ENCODE peak calls at places on chromosomes 2 and 18, in eight cellular contexts. Q is upper lobe of right lung, R is cardiac muscle cell, X is ovary, N is testis, C is vagina, K is Peyer's patch, D is A549. Z is an unnamed sample. For H3K4me1, the result is how much of the 10 kb centered on the place peaks cover.

GRCh38 chr2:107264184-107264583 is 378.2 kb upstream of the ST6GAL2 start:
- DNase-seq in N (no peak), X (no peak), K (no peak), D (no peak), C (no peak), Q (no peak), R (no peak), Z (no peak)

GRCh38 chr2:204507636-204508035 is 37.6 kb upstream of the PARD3B start:
- DNase-seq in Q (no peak), K (no peak), N (no peak), C (no peak), X (no peak), R (no peak), D (no peak), Z (no peak)

GRCh38 chr2:149143734-149144133 is 105.2 kb downstream of the LYPD6B start:
- DNase-seq in D (no peak), N (no peak), Q (no peak), C (no peak), R (no peak), X (no peak), K (no peak), Z (no peak)

GRCh38 chr2:96138146-96139145 is at the start of gene ASTL:
- DNase-seq in N (peak), D (peak), Q (peak), X (no peak), C (no peak), K (peak), R (peak), Z (peak)

GRCh38 chr2:20188851-20189250 is 36.1 kb downstream of the SDC1 start:
- DNase-seq in N (no peak), R (peak), X (no peak), D (no peak), K (no peak), Q (no peak), C (no peak), Z (no peak)

GRCh38 chr2:239355139-239355538 is 45.7 kb downstream of the HDAC4 start:
- DNase-seq in C (no peak), R (no peak), D (no peak), K (no peak), X (no peak), N (no peak), Q (no peak), Z (no peak)

GRCh38 chr18:28682912-28683311 is 506.0 kb upstream of the CDH2 start:
- DNase-seq in X (no peak), D (no peak), K (no peak), Q (no peak), R (no peak), N (no peak), C (no peak), Z (no peak)

GRCh38 chr2:11679016-11679415 is 9.0 kb upstream of the NTSR2 start:
- DNase-seq in X (no peak), K (peak), N (no peak), C (no peak), D (no peak), Q (peak), R (no peak), Z (no peak)

GRCh38 chr2:61165946-61166345 is 4.0 kb downstream of the C2orf74 start:
- DNase-seq in C (no peak), Q (no peak), D (no peak), K (no peak), N (no peak), R (no peak), X (no peak), Z (no peak)

GRCh38 chr2:191664823-191665222 is 13.1 kb upstream of the NABP1 start:
- DNase-seq in C (no peak), D (no peak), X (no peak), Q (no peak), N (no peak), R (no peak), K (no peak), Z (no peak)

GRCh38 chr2:31429759-31430438 is 15.4 kb upstream of the XDH start:
- DNase-seq in C (no peak), K (peak), X (no peak), R (no peak), N (no peak), Q (no peak), D (peak), Z (no peak)

GRCh38 chr2:8049851-8050571 is 631.8 kb upstream of the ID2 start:
- DNase-seq in R (no peak), X (no peak), D (no peak), K (no peak), Q (no peak), N (no peak), C (no peak), Z (no peak)

GRCh38 chr2:25292408-25292807 is 49.3 kb downstream of the DNMT3A start:
- DNase-seq in C (no peak), R (no peak), K (no peak), Q (no peak), D (no peak), N (no peak), X (no peak), Z (no peak)

GRCh38 chr2:113117594-113118262 is 9.7 kb upstream of the IL1RN start:
- DNase-seq in D (no peak), K (peak), R (no peak), Q (no peak), C (peak), N (no peak), X (no peak), Z (no peak)

GRCh38 chr2:110804915-110805314 is 72.5 kb downstream of the ACOXL start:
- DNase-seq in D (no peak), C (no peak), R (no peak), X (no peak), Q (no peak), K (no peak), N (no peak), Z (no peak)

GRCh38 chr2:127909019-127909418 is 23.3 kb upstream of the AMMECR1L start:
- DNase-seq in N (no peak), D (peak), X (no peak), R (no peak), Q (no peak), C (no peak), K (no peak), Z (no peak)

GRCh38 chr2:30368258-30368657 is 78.8 kb upstream of the LCLAT1 start:
- DNase-seq in K (no peak), C (no peak), Q (peak), X (no peak), N (peak), D (no peak), R (peak), Z (no peak)

GRCh38 chr2:17593841-17594482 is 53.5 kb downstream of the VSNL1 start:
- DNase-seq in X (no peak), N (no peak), K (no peak), C (no peak), D (no peak), R (no peak), Q (no peak), Z (no peak)

GRCh38 chr18:23550898-23551297 is 35.4 kb downstream of the NPC1 start:
- DNase-seq in D (no peak), C (no peak), N (no peak), Q (no peak), X (no peak), K (no peak), R (no peak), Z (no peak)

GRCh38 chr2:71798266-71799012 is 345.1 kb downstream of the DYSF start:
- DNase-seq in X (no peak), D (peak), K (peak), C (no peak), R (peak), Q (no peak), N (peak), Z (no peak)

DNA sequence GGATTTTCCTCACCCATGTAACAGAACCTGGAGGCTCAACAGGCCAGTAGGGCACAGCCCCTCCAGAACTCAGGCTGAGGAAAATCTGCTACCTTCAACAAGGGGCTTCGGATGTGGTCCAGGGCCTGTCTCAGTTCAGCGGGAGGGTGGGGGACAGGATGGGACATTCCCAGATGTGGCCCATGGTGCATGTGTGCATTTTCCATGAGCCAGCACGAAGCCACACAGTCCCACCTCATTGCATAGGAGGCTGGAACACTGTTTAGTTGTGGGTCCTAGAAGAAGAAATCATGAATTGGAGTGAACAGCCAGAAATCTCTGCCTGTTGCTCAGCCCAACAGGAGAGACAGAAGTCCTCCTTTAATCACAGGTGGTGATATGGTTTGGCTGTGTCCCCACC is 469.6 kb upstream of the MYT1L start:
- DNase-seq in D (no peak), R (no peak), K (no peak), X (no peak), C (peak), Q (no peak), N (no peak), Z (no peak)
- H3K4me1 ChIP-seq in D (under half), R (under half), K (under half), X (under half), C (under half), Q (under half), N (under half), Z (under half)

DNA sequence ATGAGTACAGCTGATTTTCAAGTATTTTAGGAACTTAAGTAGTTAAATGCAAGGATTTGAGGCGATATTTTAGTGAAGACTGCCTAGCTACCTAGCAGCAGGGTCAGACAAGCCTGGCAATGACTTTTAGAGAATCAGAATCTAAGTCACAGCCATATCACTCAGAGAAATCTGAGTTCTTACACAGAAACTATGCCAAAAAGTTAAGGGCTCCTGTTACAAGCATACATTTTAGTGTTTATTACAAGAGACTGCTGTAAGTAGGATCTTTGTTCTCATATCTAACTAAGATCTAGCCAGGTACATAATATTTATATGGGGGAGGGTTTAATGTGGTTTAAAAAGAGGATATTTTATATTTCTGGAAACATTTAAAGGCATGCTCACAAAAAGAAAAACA is 37.5 kb downstream of the MAP4K3 start:
- DNase-seq in D (no peak), K (no peak), Q (no peak), N (no peak), R (no peak), C (no peak), X (no peak), Z (no peak)
- H3K4me1 ChIP-seq in D (under half), K (under half), Q (under half), N (under half), R (under half), C (half or more), X (under half), Z (under half)

DNA sequence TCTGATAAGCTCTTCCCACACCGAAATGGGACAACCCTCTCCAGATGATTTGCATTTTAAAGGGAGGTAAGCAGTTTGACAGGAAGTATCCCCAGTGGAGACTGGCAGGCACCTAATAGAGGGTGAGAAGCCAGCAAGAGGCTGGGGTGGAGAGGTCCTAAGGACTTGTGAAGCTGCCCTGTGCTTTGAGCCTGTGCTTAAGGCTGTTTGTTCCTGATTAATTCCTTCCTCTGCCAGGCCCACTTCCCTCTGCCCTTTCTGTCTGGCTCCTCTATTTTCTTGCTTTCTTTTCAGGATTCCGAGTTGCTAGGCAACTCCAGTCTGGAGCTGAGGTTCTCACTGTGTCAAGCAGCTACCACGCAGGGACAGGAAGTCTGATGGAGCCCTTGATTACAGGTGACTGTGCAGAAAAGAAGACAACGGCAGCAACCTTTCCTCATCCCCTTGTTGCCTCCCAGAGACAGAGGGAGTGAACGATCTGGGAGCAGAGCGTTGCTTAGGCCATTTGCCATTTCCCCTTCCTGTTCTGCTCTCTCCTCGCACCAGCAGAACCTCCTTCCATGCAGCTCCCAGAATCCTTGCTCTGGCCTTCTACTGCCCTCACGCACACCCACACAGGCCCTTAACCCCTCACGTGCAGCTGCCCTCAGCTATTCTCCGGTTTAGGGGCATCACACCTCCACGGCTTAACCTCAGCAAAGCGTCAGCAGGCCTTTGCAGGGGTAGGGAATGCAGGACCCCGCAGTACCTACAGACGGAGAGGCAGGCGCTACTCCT is 103.6 kb upstream of the CELF4 start:
- DNase-seq in N (no peak), Q (no peak), R (no peak), C (peak), D (no peak), X (no peak), K (no peak), Z (no peak)
- H3K4me1 ChIP-seq in N (under half), Q (under half), R (under half), C (under half), D (under half), X (under half), K (under half), Z (under half)

GRCh38 chr2:6986251-6986893 is 69.2 kb downstream of the RNF144A start:
- DNase-seq in D (peak), R (no peak), Q (no peak), X (no peak), C (no peak), K (no peak), N (no peak), Z (peak)
- H3K4me1 ChIP-seq in D (under half), R (under half), Q (under half), X (under half), C (under half), K (under half), N (under half), Z (under half)

DNA sequence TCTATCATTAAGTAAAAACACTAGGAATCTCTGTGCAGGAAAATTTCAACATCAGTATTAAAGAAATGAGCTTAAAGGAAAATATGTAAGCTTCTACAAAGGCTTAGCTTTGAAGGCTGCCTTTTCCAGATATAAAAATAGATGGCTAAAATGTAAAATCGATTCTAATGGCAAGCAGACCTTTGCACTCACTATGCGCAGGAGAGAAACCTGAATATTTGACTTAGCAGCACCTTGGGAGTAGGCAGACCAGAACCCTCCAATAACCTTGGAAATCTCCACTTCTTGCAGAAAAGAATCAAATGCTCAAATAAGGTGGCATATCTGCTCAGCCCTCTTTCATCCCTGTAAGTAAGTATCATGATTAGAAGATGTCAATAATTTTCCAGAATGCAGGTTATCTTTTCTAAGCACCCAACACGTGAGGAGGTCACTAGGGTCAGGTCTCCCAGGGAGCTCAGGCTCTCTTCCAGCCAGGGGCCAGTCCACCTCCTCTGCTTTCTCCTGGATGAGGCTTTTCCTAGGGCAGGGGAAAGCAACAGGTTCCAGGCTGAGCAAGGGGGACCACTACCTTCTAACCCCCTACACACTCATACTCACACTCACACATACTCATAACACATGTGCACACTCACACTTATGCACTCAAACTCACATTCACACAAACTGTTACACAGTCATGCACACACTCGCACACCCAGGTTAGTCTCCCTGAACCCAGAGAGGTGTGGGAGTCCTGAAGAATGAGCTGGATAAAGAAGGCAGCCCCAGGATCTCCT is 3.8 kb downstream of the PIEZO2 start:
- DNase-seq in N (no peak), Q (no peak), K (no peak), C (no peak), R (no peak), D (no peak), X (no peak), Z (no peak)
- H3K4me1 ChIP-seq in N (under half), Q (under half), K (under half), C (under half), R (under half), D (under half), X (under half), Z (under half)

DNA sequence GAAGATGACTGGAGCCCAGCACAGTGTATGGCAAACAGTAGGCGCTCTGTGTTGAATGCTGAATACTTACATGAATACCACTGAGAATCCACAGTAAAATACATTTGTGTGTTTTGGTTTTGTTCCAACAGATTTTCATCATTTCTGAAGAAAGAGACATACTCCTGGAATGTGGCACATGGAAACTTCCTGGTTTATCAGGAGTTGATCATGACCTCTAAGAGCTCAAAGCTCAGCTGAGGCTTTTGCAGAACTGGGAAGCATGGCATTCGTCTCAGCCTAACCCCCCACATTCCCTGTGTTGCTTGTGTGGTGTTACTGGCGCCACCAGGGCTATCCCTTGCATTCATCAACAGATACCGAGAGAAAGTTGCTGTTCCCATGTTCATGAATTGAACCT is 316.9 kb upstream of the REV1 start:
- DNase-seq in Q (no peak), D (peak), N (no peak), K (no peak), X (no peak), R (no peak), C (no peak), Z (no peak)
- H3K4me1 ChIP-seq in Q (under half), D (under half), N (under half), K (under half), X (under half), R (under half), C (under half), Z (under half)